ENCODE peak calls at places on chromosomes 2 and 18, in five cellular contexts. U is GM23248, Q is GM12878, S is neural progenitor cell, Y is PC-9. V is an unnamed sample.

GRCh38 chr2:11357428-11357972 is 13.1 kb upstream of the ROCK2 start:
- DNase-seq in Y (no peak), U (no peak), S (no peak), Q (no peak), V (peak; percentile 80)

GRCh38 chr2:172951554-172951953 is 124.1 kb upstream of the MAP3K20 start:
- DNase-seq in Y (peak; percentile 41), Q (no peak), S (no peak), U (no peak), V (no peak)

GRCh38 chr2:72276356-72276755 is 128.7 kb upstream of the CYP26B1 start:
- DNase-seq in S (no peak), U (peak; percentile 65), Q (no peak), Y (no peak), V (no peak)

GRCh38 chr2:197869501-197870111 is 65.2 kb downstream of the PLCL1 start:
- DNase-seq in Q (no peak), Y (no peak), S (no peak), U (peak; percentile 36), V (no peak)

GRCh38 chr2:13638181-13638580 is 921.4 kb downstream of the TRIB2 start:
- DNase-seq in Y (no peak), U (peak; percentile 87), S (no peak), Q (no peak), V (no peak)

GRCh38 chr18:2970762-2971659 is 41.9 kb downstream of the LPIN2 start:
- DNase-seq in Y (no peak), Q (no peak), S (no peak), U (no peak), V (no peak)

GRCh38 chr2:124640221-124640750 is 615.2 kb downstream of the CNTNAP5 start:
- DNase-seq in Y (no peak), U (no peak), Q (no peak), S (no peak), V (no peak)

GRCh38 chr2:158011055-158011771 is 90.5 kb upstream of the UPP2 start:
- DNase-seq in Y (peak; percentile 55), U (no peak), Q (no peak), S (no peak), V (no peak)

GRCh38 chr2:111972955-111973565 is 74.7 kb downstream of the MERTK start:
- DNase-seq in U (peak; percentile 8), S (no peak), Q (peak; percentile 3), Y (peak; percentile 61), V (no peak)

GRCh38 chr2:57050007-57050406 is 866.2 kb downstream of the CCDC85A start:
- DNase-seq in S (no peak), Q (no peak), Y (no peak), U (no peak), V (no peak)

GRCh38 chr2:85712849-85713612 is 18.9 kb downstream of the GNLY start:
- DNase-seq in Q (no peak), S (no peak), Y (no peak), U (peak; percentile 87), V (peak; percentile 68)

GRCh38 chr2:19426144-19426543 is 67.7 kb upstream of the OSR1 start:
- DNase-seq in U (no peak), Y (no peak), Q (no peak), S (no peak), V (no peak)

GRCh38 chr2:201644001-201644400 is 698 bp upstream of the TMEM237 start:
- DNase-seq in Y (no peak), S (peak; percentile 28), U (peak; percentile 64), Q (no peak), V (no peak)

GRCh38 chr2:205060269-205060668 is 515.0 kb downstream of the PARD3B start:
- DNase-seq in S (no peak), Q (no peak), U (peak; percentile 87), Y (no peak), V (peak; percentile 32)

GRCh38 chr2:232315049-232315922 is 63.3 kb upstream of the ALPP start:
- DNase-seq in U (peak; percentile 92), S (no peak), Y (no peak), Q (peak; percentile 63), V (no peak)

GRCh38 chr2:121007490-121007853 is 271.8 kb downstream of the GLI2 start:
- DNase-seq in U (no peak), Y (no peak), S (no peak), Q (no peak), V (no peak)

GRCh38 chr2:119517433-119517832 is 6.8 kb downstream of the SCTR start:
- DNase-seq in Q (no peak), U (peak; percentile 74), Y (peak; percentile 32), S (peak; percentile 77), V (peak; percentile 75)

GRCh38 chr2:148527488-148528340 is 116.8 kb upstream of the EPC2 start:
- DNase-seq in S (no peak), Q (no peak), U (peak; percentile 16), Y (no peak), V (no peak)

GRCh38 chr18:292271-292670 is 24.4 kb upstream of the THOC1 start:
- DNase-seq in S (no peak), U (peak; percentile 39), Y (no peak), Q (no peak), V (no peak)

GRCh38 chr2:74304332-74305148 is 38.7 kb downstream of the SLC4A5 start:
- DNase-seq in U (no peak), Q (no peak), Y (no peak), S (no peak), V (no peak)

GRCh38 chr18:75698861-75699260 is 271.4 kb upstream of the SMIM21 start:
- DNase-seq in U (no peak), Q (no peak), S (no peak), Y (no peak), V (no peak)

GRCh38 chr18:31148580-31148979 is 14.1 kb downstream of the DSC1 start:
- DNase-seq in Y (no peak), S (no peak), U (no peak), Q (no peak), V (no peak)

GRCh38 chr2:215609089-215610032 is 173.5 kb upstream of the FN1 start:
- DNase-seq in Q (no peak), Y (no peak), U (peak; percentile 81), S (no peak), V (peak; percentile 19)

GRCh38 chr18:13137041-13137938 is 81.3 kb upstream of the LDLRAD4 start:
- DNase-seq in U (peak; percentile 56), Q (no peak), S (peak; percentile 21), Y (no peak), V (no peak)

GRCh38 chr2:173106959-173107628 is 31.4 kb downstream of the MAP3K20 start:
- DNase-seq in Y (no peak), S (no peak), Q (no peak), U (no peak), V (no peak)

GRCh38 chr2:230908094-230908594 is 16.9 kb downstream of the GPR55 start:
- DNase-seq in Q (no peak), Y (no peak), U (no peak), S (no peak), V (no peak)

GRCh38 chr2:133641497-133641896 is 73.2 kb upstream of the NCKAP5 start:
- DNase-seq in U (peak; percentile 32), Q (no peak), Y (peak; percentile 8), S (peak; percentile 16), V (peak; percentile 61)

GRCh38 chr2:217055624-217056023 is 195.8 kb upstream of the TNP1 start:
- DNase-seq in S (no peak), U (no peak), Y (no peak), Q (no peak), V (no peak)

GRCh38 chr18:61992285-61992684 is 99.5 kb upstream of the RNF152 start:
- DNase-seq in U (peak; percentile 81), S (no peak), Y (peak; percentile 3), Q (no peak), V (peak; percentile 41)

GRCh38 chr2:182129188-182129707 is 143.6 kb downstream of the PPP1R1C start:
- DNase-seq in S (no peak), U (no peak), Y (no peak), Q (no peak), V (no peak)

GRCh38 chr2:120907822-120908221 is 172.2 kb downstream of the GLI2 start:
- DNase-seq in U (peak; percentile 6), Q (no peak), Y (no peak), S (no peak), V (no peak)

GRCh38 chr2:235546151-235546435 is 52.2 kb downstream of the AGAP1 start:
- DNase-seq in Y (no peak), S (no peak), U (no peak), Q (no peak), V (no peak)

GRCh38 chr2:232203166-232203891 is 175.2 kb upstream of the ALPP start:
- DNase-seq in U (no peak), Q (no peak), Y (no peak), S (no peak), V (no peak)

DNA sequence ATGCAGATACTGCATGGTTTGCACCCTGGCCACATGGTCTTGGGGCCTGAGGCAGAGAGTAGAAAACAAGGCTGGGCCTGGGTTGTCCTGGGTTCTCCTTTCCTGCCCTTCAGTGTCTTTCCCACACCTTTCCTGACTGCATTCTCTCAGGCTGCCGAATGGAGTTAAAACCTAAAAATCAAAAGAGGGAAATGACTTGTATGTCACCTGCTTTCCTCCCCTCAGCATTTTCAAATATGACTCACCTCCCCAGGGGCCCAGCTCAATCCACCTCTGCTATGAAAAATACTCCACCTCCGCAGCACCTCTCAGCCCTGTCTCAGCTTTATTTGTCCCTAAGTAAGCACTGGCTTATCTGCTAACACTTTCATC is 457.8 kb upstream of the MEX3C start:
- DNase-seq in Y (no peak), S (no peak), Q (peak; percentile 48), U (no peak), V (peak; percentile 27)
- H3K4me3 ChIP-seq in Y (no peak overlapping the region), S (no peak overlapping the region), Q (no peak overlapping the region), U (no peak overlapping the region), V (no peak overlapping the region)

GRCh38 chr2:61114147-61114546 is 47.8 kb upstream of the C2orf74 start:
- DNase-seq in S (peak; percentile 4), U (no peak), Q (no peak), Y (no peak), V (no peak)

GRCh38 chr2:61109291-61109690 is 43.6 kb downstream of the SANBR start:
- DNase-seq in U (no peak), Y (no peak), S (no peak), Q (no peak), V (no peak)

GRCh38 chr2:61117534-61117933 is 44.5 kb upstream of the C2orf74 start:
- DNase-seq in Q (peak; percentile 34), S (no peak), Y (no peak), U (peak; percentile 19), V (no peak)

GRCh38 chr2:61116302-61116701 is 45.7 kb upstream of the C2orf74 start:
- DNase-seq in Y (no peak), S (no peak), Q (no peak), U (no peak), V (no peak)

DNA sequence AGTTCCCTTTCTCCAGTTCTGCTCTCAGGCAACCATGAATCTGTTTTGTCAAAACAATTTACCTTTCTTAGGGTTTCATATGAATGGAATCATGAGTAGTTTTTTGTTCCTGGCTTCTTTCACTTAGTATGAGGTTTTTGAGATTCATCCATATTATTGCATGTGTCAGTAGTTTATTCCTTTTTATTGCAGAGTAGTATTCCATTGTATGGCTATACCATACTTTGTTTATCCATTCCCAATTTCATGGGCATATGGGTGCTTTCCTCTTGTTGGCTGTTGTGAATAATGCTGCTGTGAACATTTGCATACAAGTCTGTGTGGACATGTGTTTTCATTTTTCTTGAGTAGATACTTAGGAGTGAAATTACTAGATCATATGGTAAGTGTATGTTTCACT is 46.0 kb downstream of the SANBR start:
- DNase-seq in Y (no peak), S (no peak), U (no peak), Q (no peak), V (no peak)
- H2AFZ ChIP-seq in Y (no peak overlapping the region), S (no peak overlapping the region), U (no peak overlapping the region), Q (no peak overlapping the region), V (no peak overlapping the region)

GRCh38 chr2:237060518-237061312 is 25.0 kb upstream of the COPS8 start:
- DNase-seq in S (peak; percentile 82), Q (no peak), Y (peak; percentile 61), U (peak; percentile 80), V (peak; percentile 80)
- TF ChIP-seq EZH2 in S (no peak), Q (no peak), Y (no peak), U (no peak), V (no peak)

GRCh38 chr18:23981369-23981768 is 33.2 kb upstream of the TTC39C start:
- DNase-seq in S (peak; percentile 46), Y (no peak), Q (peak; percentile 59), U (no peak), V (no peak)
- H3K4me3 ChIP-seq in S (no peak overlapping the region), Y (no peak overlapping the region), Q (peak overlapping the region; percentile 50), U (no peak overlapping the region), V (no peak overlapping the region)